ENCODE peak calls at places on chromosome 20, in four cellular contexts. One of them, this sample, is unnamed. For H3K9me3, the result is how much of the 10 kb centered on the place peaks cover.

GRCh38 chr20:4076671-4077070 is 61.3 kb upstream of the RNF24 start:
- DNase-seq in left ventricle myocardium inferior: no peak
- DNase-seq in heart left ventricle: no peak
- DNase-seq in uterus: no peak
- DNase-seq in this sample: no peak

GRCh38 chr20:24153101-24154040 is 164.8 kb upstream of the GGTLC1 start:
- DNase-seq in heart left ventricle: no peak
- DNase-seq in left ventricle myocardium inferior: no peak
- DNase-seq in uterus: no peak
- DNase-seq in this sample: no peak

GRCh38 chr20:40650707-40651106 is 38.3 kb downstream of the MAFB start:
- DNase-seq in heart left ventricle: no peak
- DNase-seq in left ventricle myocardium inferior: no peak
- DNase-seq in uterus: no peak
- DNase-seq in this sample: no peak

GRCh38 chr20:51169813-51170212 is 146.9 kb upstream of the KCNG1 start:
- DNase-seq in heart left ventricle: no peak
- DNase-seq in left ventricle myocardium inferior: no peak
- DNase-seq in uterus: no peak
- DNase-seq in this sample: no peak

GRCh38 chr20:39778431-39778830 is 816.3 kb downstream of the DHX35 start:
- DNase-seq in uterus: no peak
- DNase-seq in heart left ventricle: no peak
- DNase-seq in left ventricle myocardium inferior: no peak
- DNase-seq in this sample: no peak

GRCh38 chr20:35708502-35708901 is 9.3 kb downstream of the ROMO1 start:
- DNase-seq in left ventricle myocardium inferior: no peak
- DNase-seq in uterus: no peak
- DNase-seq in heart left ventricle: no peak
- DNase-seq in this sample: no peak

GRCh38 chr20:40612247-40612646 is 76.8 kb downstream of the MAFB start:
- DNase-seq in left ventricle myocardium inferior: no peak
- DNase-seq in uterus: no peak
- DNase-seq in heart left ventricle: no peak
- DNase-seq in this sample: no peak

GRCh38 chr20:31760457-31761240 is 21.6 kb downstream of the TPX2 start:
- DNase-seq in uterus: no peak
- DNase-seq in heart left ventricle: no peak
- DNase-seq in left ventricle myocardium inferior: no peak
- DNase-seq in this sample: no peak

GRCh38 chr20:48738399-48739304 is 89.1 kb downstream of the PREX1 start:
- DNase-seq in left ventricle myocardium inferior: no peak
- DNase-seq in uterus: no peak
- DNase-seq in heart left ventricle: no peak
- DNase-seq in this sample: no peak

GRCh38 chr20:11331096-11331495 is 586.6 kb upstream of the BTBD3 start:
- DNase-seq in uterus: no peak
- DNase-seq in heart left ventricle: no peak
- DNase-seq in left ventricle myocardium inferior: no peak
- DNase-seq in this sample: no peak

GRCh38 chr20:32522775-32523612 is 62.1 kb downstream of the NOL4L start:
- DNase-seq in left ventricle myocardium inferior: no peak
- DNase-seq in heart left ventricle: no peak
- DNase-seq in uterus: no peak
- DNase-seq in this sample: peak

GRCh38 chr20:35837577-35838195 is 65.9 kb downstream of the PHF20 start:
- DNase-seq in heart left ventricle: no peak
- DNase-seq in uterus: no peak
- DNase-seq in left ventricle myocardium inferior: no peak
- DNase-seq in this sample: no peak

GRCh38 chr20:34269996-34270627 is 28.9 kb downstream of the ASIP start:
- DNase-seq in heart left ventricle: no peak
- DNase-seq in uterus: peak
- DNase-seq in left ventricle myocardium inferior: peak
- DNase-seq in this sample: no peak

GRCh38 chr20:51650685-51651134 is 108.2 kb upstream of the NFATC2 start:
- DNase-seq in left ventricle myocardium inferior: no peak
- DNase-seq in uterus: no peak
- DNase-seq in heart left ventricle: no peak
- DNase-seq in this sample: no peak

GRCh38 chr20:25296094-25297093 is 48.5 kb downstream of the PYGB start:
- DNase-seq in uterus: no peak
- DNase-seq in left ventricle myocardium inferior: no peak
- DNase-seq in heart left ventricle: no peak
- DNase-seq in this sample: peak

GRCh38 chr20:4101910-4102309 is 86.6 kb upstream of the RNF24 start:
- DNase-seq in left ventricle myocardium inferior: no peak
- DNase-seq in uterus: no peak
- DNase-seq in heart left ventricle: no peak
- DNase-seq in this sample: no peak

GRCh38 chr20:18416478-18416877 is 50.4 kb downstream of the DZANK1 start:
- DNase-seq in uterus: no peak
- DNase-seq in heart left ventricle: no peak
- DNase-seq in left ventricle myocardium inferior: no peak
- DNase-seq in this sample: no peak

GRCh38 chr20:2693286-2693995 is 861 bp downstream of the EBF4 start:
- DNase-seq in uterus: peak
- DNase-seq in heart left ventricle: peak
- DNase-seq in left ventricle myocardium inferior: peak
- DNase-seq in this sample: peak

GRCh38 chr20:37984018-37984785 is 49.1 kb downstream of the TTI1 start:
- DNase-seq in left ventricle myocardium inferior: peak
- DNase-seq in heart left ventricle: peak
- DNase-seq in uterus: no peak
- DNase-seq in this sample: peak

GRCh38 chr20:54257090-54257816 is 49.4 kb downstream of the PFDN4 start:
- DNase-seq in left ventricle myocardium inferior: no peak
- DNase-seq in uterus: peak
- DNase-seq in heart left ventricle: no peak
- DNase-seq in this sample: no peak

GRCh38 chr20:25372584-25373336 is 17.9 kb downstream of the ABHD12 start:
- DNase-seq in uterus: no peak
- DNase-seq in left ventricle myocardium inferior: no peak
- DNase-seq in heart left ventricle: no peak
- DNase-seq in this sample: no peak

GRCh38 chr20:62885046-62885445 is 23.4 kb upstream of the TCFL5 start:
- DNase-seq in left ventricle myocardium inferior: no peak
- DNase-seq in uterus: no peak
- DNase-seq in heart left ventricle: no peak
- DNase-seq in this sample: no peak

GRCh38 chr20:16671753-16672152 is 58.1 kb upstream of the SNRPB2 start:
- DNase-seq in uterus: no peak
- DNase-seq in heart left ventricle: no peak
- DNase-seq in left ventricle myocardium inferior: no peak
- DNase-seq in this sample: no peak

GRCh38 chr20:19482726-19483125 is 270.3 kb downstream of the SLC24A3 start:
- DNase-seq in left ventricle myocardium inferior: no peak
- DNase-seq in heart left ventricle: no peak
- DNase-seq in uterus: no peak
- DNase-seq in this sample: no peak

GRCh38 chr20:22807045-22807444 is 222.7 kb upstream of the FOXA2 start:
- DNase-seq in uterus: no peak
- DNase-seq in left ventricle myocardium inferior: no peak
- DNase-seq in heart left ventricle: no peak
- DNase-seq in this sample: no peak

GRCh38 chr20:51651921-51652549 is 109.5 kb upstream of the NFATC2 start:
- DNase-seq in heart left ventricle: no peak
- DNase-seq in uterus: no peak
- DNase-seq in left ventricle myocardium inferior: no peak
- DNase-seq in this sample: no peak

GRCh38 chr20:31695849-31696804 is 26.5 kb downstream of the BCL2L1 start:
- DNase-seq in heart left ventricle: no peak
- DNase-seq in left ventricle myocardium inferior: no peak
- DNase-seq in uterus: no peak
- DNase-seq in this sample: no peak

GRCh38 chr20:24365685-24366084 is 103.7 kb upstream of the SYNDIG1 start:
- DNase-seq in uterus: no peak
- DNase-seq in heart left ventricle: no peak
- DNase-seq in left ventricle myocardium inferior: no peak
- DNase-seq in this sample: no peak

GRCh38 chr20:62979876-62980373 is 26.8 kb downstream of the BHLHE23 start:
- DNase-seq in uterus: no peak
- DNase-seq in heart left ventricle: no peak
- DNase-seq in left ventricle myocardium inferior: no peak
- DNase-seq in this sample: no peak

GRCh38 chr20:33668087-33668790 is 1.5 kb downstream of the ACTL10 start:
- DNase-seq in left ventricle myocardium inferior: peak
- DNase-seq in uterus: peak
- DNase-seq in heart left ventricle: peak
- DNase-seq in this sample: no peak

GRCh38 chr20:51413753-51414323 is 128.7 kb downstream of the NFATC2 start:
- DNase-seq in heart left ventricle: no peak
- DNase-seq in uterus: no peak
- DNase-seq in left ventricle myocardium inferior: no peak
- DNase-seq in this sample: no peak

GRCh38 chr20:15711177-15711576 is 862.1 kb downstream of the KIF16B start:
- DNase-seq in heart left ventricle: no peak
- DNase-seq in left ventricle myocardium inferior: no peak
- DNase-seq in uterus: no peak
- DNase-seq in this sample: no peak

GRCh38 chr20:9478801-9479200 is 35.6 kb upstream of the LAMP5 start:
- DNase-seq in left ventricle myocardium inferior: no peak
- DNase-seq in uterus: no peak
- DNase-seq in heart left ventricle: no peak
- DNase-seq in this sample: no peak
- H3K4me3 ChIP-seq in left ventricle myocardium inferior: no peak
- H3K4me3 ChIP-seq in uterus: no peak
- H3K4me3 ChIP-seq in heart left ventricle: no peak
- H3K4me3 ChIP-seq in this sample: no peak

GRCh38 chr20:1185781-1186334 is 1.1 kb upstream of the TMEM74B start:
- DNase-seq in left ventricle myocardium inferior: peak
- DNase-seq in heart left ventricle: peak
- DNase-seq in uterus: no peak
- DNase-seq in this sample: peak
- TF ChIP-seq CTCF in left ventricle myocardium inferior: peak
- TF ChIP-seq CTCF in heart left ventricle: peak
- TF ChIP-seq CTCF in uterus: no peak
- TF ChIP-seq CTCF in this sample: peak

DNA sequence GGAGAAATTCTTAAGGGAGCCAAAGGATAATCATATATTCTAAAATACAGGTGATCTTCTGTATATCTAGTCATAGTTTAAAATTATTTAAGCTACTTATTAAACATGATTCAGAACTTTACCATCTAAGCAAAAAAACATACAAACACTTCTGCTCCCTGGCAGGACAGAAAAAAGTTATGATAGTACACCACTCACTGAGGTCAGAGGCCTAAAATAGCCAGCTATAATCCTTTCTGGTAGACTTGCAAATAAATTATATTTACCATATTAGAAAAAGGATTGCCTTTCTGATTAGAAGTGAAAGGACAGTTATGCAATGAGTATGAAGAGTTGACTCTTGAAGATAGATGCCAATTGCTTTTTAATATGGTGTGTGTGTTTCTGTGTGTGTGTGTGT is 207.3 kb downstream of the BMP2 start:
- DNase-seq in heart left ventricle: no peak
- DNase-seq in uterus: no peak
- DNase-seq in left ventricle myocardium inferior: no peak
- DNase-seq in this sample: no peak
- H3K9me3 ChIP-seq in heart left ventricle: under half
- H3K9me3 ChIP-seq in uterus: under half
- H3K9me3 ChIP-seq in left ventricle myocardium inferior: under half
- H3K9me3 ChIP-seq in this sample: under half

DNA sequence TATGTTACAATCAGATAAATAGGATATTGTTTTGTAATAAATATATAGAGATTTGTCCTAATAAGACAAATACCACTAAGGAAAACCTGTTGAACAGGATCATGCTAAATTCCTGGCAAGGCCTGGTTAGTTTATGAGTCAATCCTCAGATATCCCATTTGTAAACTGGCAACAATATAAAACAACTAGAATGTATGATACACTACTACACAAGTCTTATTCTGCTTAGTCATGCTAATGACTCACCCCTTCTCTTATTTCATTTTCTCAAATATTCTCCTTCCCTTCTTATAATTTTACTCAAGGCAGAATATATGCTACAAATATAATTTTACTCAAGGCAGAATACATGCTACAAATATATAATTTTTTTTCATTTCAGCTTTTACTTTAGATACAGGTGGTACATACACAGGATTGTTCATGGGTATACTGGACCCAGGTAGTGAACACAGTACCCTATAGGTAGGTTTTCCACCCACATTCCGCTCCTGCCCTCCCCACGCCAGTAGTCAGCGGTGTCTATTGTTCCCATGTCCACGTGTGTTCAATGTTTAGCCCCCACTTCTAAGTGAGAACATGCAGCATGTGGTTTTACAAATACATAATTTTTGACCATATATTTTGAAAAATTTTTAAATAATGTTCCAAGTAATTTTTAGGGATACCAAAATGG is 6.3 kb downstream of the OSER1 start:
- DNase-seq in left ventricle myocardium inferior: no peak
- DNase-seq in uterus: no peak
- DNase-seq in heart left ventricle: no peak
- DNase-seq in this sample: no peak
- H3K4me3 ChIP-seq in left ventricle myocardium inferior: no peak
- H3K4me3 ChIP-seq in uterus: no peak
- H3K4me3 ChIP-seq in heart left ventricle: no peak
- H3K4me3 ChIP-seq in this sample: no peak

GRCh38 chr20:57061058-57061900 is 205.2 kb downstream of the BMP7 start:
- DNase-seq in heart left ventricle: no peak
- DNase-seq in uterus: peak
- DNase-seq in left ventricle myocardium inferior: no peak
- DNase-seq in this sample: peak
- TF ChIP-seq CTCF in heart left ventricle: no peak
- TF ChIP-seq CTCF in uterus: peak
- TF ChIP-seq CTCF in left ventricle myocardium inferior: no peak
- TF ChIP-seq CTCF in this sample: peak

DNA sequence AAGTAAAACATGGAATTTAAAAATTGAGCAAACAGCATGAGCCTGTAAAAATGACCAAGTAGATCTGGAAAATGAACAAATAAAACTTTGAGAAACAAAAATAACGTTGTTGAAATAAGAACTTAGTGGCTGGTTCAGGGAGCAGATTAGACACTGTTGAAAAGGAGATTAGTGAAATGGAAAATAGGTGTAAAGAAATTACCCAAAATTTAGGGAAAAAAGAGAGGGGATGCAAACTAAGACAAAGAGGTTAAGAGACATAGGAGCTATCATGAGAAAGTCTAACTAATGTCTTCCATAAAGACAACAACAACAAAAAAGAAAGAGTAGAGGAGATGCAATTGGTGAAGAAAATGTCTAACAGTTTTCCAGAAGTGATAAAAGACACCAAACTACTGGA is 29.0 kb downstream of the APCDD1L start:
- DNase-seq in left ventricle myocardium inferior: no peak
- DNase-seq in uterus: no peak
- DNase-seq in heart left ventricle: no peak
- DNase-seq in this sample: no peak
- H3K9me3 ChIP-seq in left ventricle myocardium inferior: half or more
- H3K9me3 ChIP-seq in uterus: under half
- H3K9me3 ChIP-seq in heart left ventricle: under half
- H3K9me3 ChIP-seq in this sample: under half